ENCODE peak calls at places on chromosomes 1 and 21, in ten cellular contexts. One of them, this sample, is unnamed.

GRCh38 chr1:248373761-248374160 is 1.8 kb upstream of the OR2T6 start:
- DNase-seq in H54: no peak
- DNase-seq in transverse colon: no peak
- DNase-seq in sigmoid colon: no peak
- DNase-seq in right lobe of liver: no peak
- DNase-seq in breast epithelium: no peak
- DNase-seq in Peyer's patch: no peak
- DNase-seq in suprapubic skin: no peak
- DNase-seq in heart left ventricle: no peak
- DNase-seq in stomach: no peak
- DNase-seq in this sample: no peak

GRCh38 chr1:151444791-151445177 is 14.5 kb downstream of the POGZ start:
- DNase-seq in suprapubic skin: no peak
- DNase-seq in transverse colon: no peak
- DNase-seq in H54: no peak
- DNase-seq in breast epithelium: no peak
- DNase-seq in sigmoid colon: no peak
- DNase-seq in stomach: no peak
- DNase-seq in heart left ventricle: no peak
- DNase-seq in right lobe of liver: no peak
- DNase-seq in Peyer's patch: no peak
- DNase-seq in this sample: no peak

GRCh38 chr1:214282696-214283225 is 1.8 kb downstream of the SMYD2 start:
- DNase-seq in breast epithelium: no peak
- DNase-seq in heart left ventricle: no peak
- DNase-seq in H54: no peak
- DNase-seq in sigmoid colon: no peak
- DNase-seq in suprapubic skin: no peak
- DNase-seq in right lobe of liver: no peak
- DNase-seq in transverse colon: no peak
- DNase-seq in stomach: no peak
- DNase-seq in Peyer's patch: no peak
- DNase-seq in this sample: no peak

GRCh38 chr1:18020021-18020817 is 87.4 kb upstream of the IGSF21 start:
- DNase-seq in transverse colon: no peak
- DNase-seq in suprapubic skin: no peak
- DNase-seq in breast epithelium: no peak
- DNase-seq in right lobe of liver: no peak
- DNase-seq in heart left ventricle: no peak
- DNase-seq in sigmoid colon: no peak
- DNase-seq in Peyer's patch: peak
- DNase-seq in stomach: no peak
- DNase-seq in H54: no peak
- DNase-seq in this sample: no peak

GRCh38 chr1:101178688-101179491 is 57.9 kb upstream of the S1PR1 start:
- DNase-seq in heart left ventricle: no peak
- DNase-seq in right lobe of liver: no peak
- DNase-seq in sigmoid colon: no peak
- DNase-seq in transverse colon: no peak
- DNase-seq in stomach: no peak
- DNase-seq in H54: no peak
- DNase-seq in breast epithelium: no peak
- DNase-seq in Peyer's patch: no peak
- DNase-seq in suprapubic skin: no peak
- DNase-seq in this sample: no peak

GRCh38 chr1:47984175-47984789 is 12.9 kb downstream of the TRABD2B start:
- DNase-seq in Peyer's patch: no peak
- DNase-seq in transverse colon: no peak
- DNase-seq in breast epithelium: no peak
- DNase-seq in H54: no peak
- DNase-seq in right lobe of liver: peak
- DNase-seq in suprapubic skin: no peak
- DNase-seq in stomach: no peak
- DNase-seq in heart left ventricle: peak
- DNase-seq in sigmoid colon: no peak
- DNase-seq in this sample: peak

GRCh38 chr1:91727763-91728162 is 158.2 kb downstream of the TGFBR3 start:
- DNase-seq in Peyer's patch: no peak
- DNase-seq in breast epithelium: no peak
- DNase-seq in transverse colon: no peak
- DNase-seq in stomach: no peak
- DNase-seq in right lobe of liver: no peak
- DNase-seq in suprapubic skin: no peak
- DNase-seq in sigmoid colon: no peak
- DNase-seq in H54: no peak
- DNase-seq in heart left ventricle: no peak
- DNase-seq in this sample: no peak

GRCh38 chr1:171899838-171900237 is 58.5 kb downstream of the DNM3 start:
- DNase-seq in right lobe of liver: no peak
- DNase-seq in stomach: no peak
- DNase-seq in breast epithelium: no peak
- DNase-seq in sigmoid colon: no peak
- DNase-seq in suprapubic skin: no peak
- DNase-seq in heart left ventricle: no peak
- DNase-seq in transverse colon: no peak
- DNase-seq in Peyer's patch: no peak
- DNase-seq in H54: no peak
- DNase-seq in this sample: no peak

GRCh38 chr1:86914635-86914997 is at the start of gene HS2ST1:
- DNase-seq in right lobe of liver: no peak
- DNase-seq in H54: no peak
- DNase-seq in stomach: no peak
- DNase-seq in sigmoid colon: no peak
- DNase-seq in transverse colon: no peak
- DNase-seq in heart left ventricle: no peak
- DNase-seq in Peyer's patch: no peak
- DNase-seq in breast epithelium: no peak
- DNase-seq in suprapubic skin: no peak
- DNase-seq in this sample: no peak
- TF ChIP-seq POLR2A in right lobe of liver: peak
- TF ChIP-seq POLR2A in H54: peak
- TF ChIP-seq POLR2A in stomach: no peak
- TF ChIP-seq POLR2A in sigmoid colon: peak
- TF ChIP-seq POLR2A in transverse colon: peak
- TF ChIP-seq POLR2A in heart left ventricle: no peak
- TF ChIP-seq POLR2A in Peyer's patch: peak
- TF ChIP-seq POLR2A in breast epithelium: no peak
- TF ChIP-seq POLR2A in suprapubic skin: no peak
- TF ChIP-seq POLR2A in this sample: peak

DNA sequence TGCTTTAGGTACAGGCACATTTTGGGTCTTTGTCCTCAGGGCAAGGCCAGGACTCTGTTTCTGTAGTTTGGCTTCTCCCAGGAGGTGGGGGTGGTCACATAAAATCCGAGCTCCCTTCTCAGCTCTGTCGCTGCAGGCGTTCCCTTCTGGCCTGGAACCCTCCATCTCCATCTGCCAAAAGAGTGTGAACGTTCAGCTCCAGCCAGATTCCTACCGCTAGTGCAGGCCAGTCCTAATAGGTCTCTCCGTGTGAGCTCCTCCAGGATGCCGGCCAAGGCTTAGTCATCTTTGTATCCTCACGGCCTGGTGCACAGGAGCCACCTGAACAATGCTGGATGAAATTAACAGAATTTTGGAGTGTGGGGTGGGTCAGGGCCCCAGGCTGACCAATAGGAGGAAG is 19.9 kb upstream of the KCNA10 start:
- DNase-seq in right lobe of liver: no peak
- DNase-seq in sigmoid colon: no peak
- DNase-seq in H54: no peak
- DNase-seq in breast epithelium: no peak
- DNase-seq in suprapubic skin: no peak
- DNase-seq in transverse colon: no peak
- DNase-seq in Peyer's patch: no peak
- DNase-seq in heart left ventricle: no peak
- DNase-seq in stomach: no peak
- DNase-seq in this sample: no peak
- TF ChIP-seq POLR2A in right lobe of liver: no peak
- TF ChIP-seq POLR2A in sigmoid colon: no peak
- TF ChIP-seq POLR2A in H54: no peak
- TF ChIP-seq POLR2A in breast epithelium: no peak
- TF ChIP-seq POLR2A in suprapubic skin: no peak
- TF ChIP-seq POLR2A in transverse colon: no peak
- TF ChIP-seq POLR2A in Peyer's patch: no peak
- TF ChIP-seq POLR2A in heart left ventricle: no peak
- TF ChIP-seq POLR2A in stomach: no peak
- TF ChIP-seq POLR2A in this sample: no peak

GRCh38 chr21:44896561-44897286 is 23.2 kb upstream of the PTTG1IP start:
- DNase-seq in breast epithelium: no peak
- DNase-seq in sigmoid colon: no peak
- DNase-seq in stomach: no peak
- DNase-seq in suprapubic skin: no peak
- DNase-seq in H54: no peak
- DNase-seq in heart left ventricle: peak
- DNase-seq in right lobe of liver: peak
- DNase-seq in Peyer's patch: no peak
- DNase-seq in transverse colon: no peak
- DNase-seq in this sample: no peak
- TF ChIP-seq POLR2A in breast epithelium: no peak
- TF ChIP-seq POLR2A in sigmoid colon: no peak
- TF ChIP-seq POLR2A in stomach: no peak
- TF ChIP-seq POLR2A in suprapubic skin: no peak
- TF ChIP-seq POLR2A in H54: no peak
- TF ChIP-seq POLR2A in heart left ventricle: no peak
- TF ChIP-seq POLR2A in right lobe of liver: no peak
- TF ChIP-seq POLR2A in Peyer's patch: no peak
- TF ChIP-seq POLR2A in transverse colon: no peak
- TF ChIP-seq POLR2A in this sample: no peak

GRCh38 chr21:29232601-29233541 is 65.9 kb upstream of the BACH1 start:
- DNase-seq in stomach: no peak
- DNase-seq in breast epithelium: no peak
- DNase-seq in transverse colon: no peak
- DNase-seq in right lobe of liver: no peak
- DNase-seq in Peyer's patch: no peak
- DNase-seq in heart left ventricle: no peak
- DNase-seq in sigmoid colon: no peak
- DNase-seq in suprapubic skin: no peak
- DNase-seq in H54: no peak
- DNase-seq in this sample: no peak
- TF ChIP-seq POLR2A in stomach: no peak
- TF ChIP-seq POLR2A in breast epithelium: no peak
- TF ChIP-seq POLR2A in transverse colon: no peak
- TF ChIP-seq POLR2A in right lobe of liver: no peak
- TF ChIP-seq POLR2A in Peyer's patch: no peak
- TF ChIP-seq POLR2A in heart left ventricle: no peak
- TF ChIP-seq POLR2A in sigmoid colon: no peak
- TF ChIP-seq POLR2A in suprapubic skin: no peak
- TF ChIP-seq POLR2A in H54: no peak
- TF ChIP-seq POLR2A in this sample: no peak

DNA sequence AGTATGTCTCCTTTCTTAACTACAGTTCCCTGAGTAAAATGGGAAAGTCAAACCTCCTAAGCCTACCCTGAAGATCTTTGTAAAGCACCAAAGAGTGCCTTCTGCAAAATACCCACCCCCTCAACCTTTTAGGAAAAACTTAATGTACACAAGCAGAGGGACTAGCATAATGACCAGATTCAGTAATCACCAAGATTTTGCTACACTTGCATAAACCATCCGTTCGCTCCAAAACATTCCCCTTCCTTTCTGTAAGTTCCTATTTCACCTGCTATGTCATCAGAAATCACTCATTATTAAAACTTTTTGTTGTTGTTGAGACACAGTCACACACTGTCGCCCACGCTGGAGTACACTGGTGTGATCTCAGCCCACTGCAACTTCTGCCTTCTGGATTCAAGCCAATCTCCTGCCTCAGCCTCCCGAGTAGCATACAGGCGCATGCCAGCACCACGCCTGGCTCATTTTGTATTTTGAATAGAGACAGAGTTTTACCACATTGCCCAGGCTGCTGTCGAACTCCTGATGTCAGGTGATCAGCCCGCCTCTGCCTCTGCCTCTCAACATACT is 3.5 kb downstream of the MRPL20 start:
- DNase-seq in H54: no peak
- DNase-seq in right lobe of liver: no peak
- DNase-seq in transverse colon: no peak
- DNase-seq in stomach: no peak
- DNase-seq in heart left ventricle: no peak
- DNase-seq in sigmoid colon: no peak
- DNase-seq in breast epithelium: no peak
- DNase-seq in Peyer's patch: no peak
- DNase-seq in suprapubic skin: no peak
- DNase-seq in this sample: no peak
- TF ChIP-seq POLR2A in H54: no peak
- TF ChIP-seq POLR2A in right lobe of liver: no peak
- TF ChIP-seq POLR2A in transverse colon: no peak
- TF ChIP-seq POLR2A in stomach: no peak
- TF ChIP-seq POLR2A in heart left ventricle: no peak
- TF ChIP-seq POLR2A in sigmoid colon: no peak
- TF ChIP-seq POLR2A in breast epithelium: no peak
- TF ChIP-seq POLR2A in Peyer's patch: no peak
- TF ChIP-seq POLR2A in suprapubic skin: no peak
- TF ChIP-seq POLR2A in this sample: no peak

DNA sequence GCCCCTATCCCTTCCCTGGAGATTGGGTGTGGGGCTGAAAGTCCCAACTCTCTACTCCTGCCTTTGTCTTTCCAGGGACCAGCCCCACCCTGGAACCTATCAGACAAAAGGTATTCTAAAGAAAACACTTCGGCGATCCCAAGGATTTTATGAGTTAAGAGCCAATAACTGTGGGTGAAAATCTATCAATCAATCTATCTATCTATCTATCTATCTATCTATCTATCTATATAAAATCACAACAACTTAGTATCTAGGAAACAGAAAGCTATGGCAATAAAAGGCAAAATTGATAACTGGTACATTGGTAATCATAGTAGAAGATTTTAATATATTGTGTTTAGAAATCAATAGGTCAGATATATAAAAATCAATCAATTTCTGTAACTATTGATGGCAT is 22.9 kb downstream of the TRIM11 start:
- DNase-seq in sigmoid colon: no peak
- DNase-seq in H54: no peak
- DNase-seq in suprapubic skin: no peak
- DNase-seq in breast epithelium: no peak
- DNase-seq in stomach: no peak
- DNase-seq in right lobe of liver: no peak
- DNase-seq in transverse colon: no peak
- DNase-seq in Peyer's patch: no peak
- DNase-seq in heart left ventricle: no peak
- DNase-seq in this sample: no peak
- TF ChIP-seq POLR2A in sigmoid colon: no peak
- TF ChIP-seq POLR2A in H54: no peak
- TF ChIP-seq POLR2A in suprapubic skin: no peak
- TF ChIP-seq POLR2A in breast epithelium: no peak
- TF ChIP-seq POLR2A in stomach: no peak
- TF ChIP-seq POLR2A in right lobe of liver: no peak
- TF ChIP-seq POLR2A in transverse colon: no peak
- TF ChIP-seq POLR2A in Peyer's patch: no peak
- TF ChIP-seq POLR2A in heart left ventricle: no peak
- TF ChIP-seq POLR2A in this sample: no peak